ENCODE peak calls at places on chromosomes 5 and 9, in five cellular contexts. One of them, this sample, is unnamed.

GRCh38 chr5:6808462-6808861 is 95.2 kb downstream of the TENT4A start:
- DNase-seq in left ventricle myocardium superior: no peak
- DNase-seq in anterior cingulate cortex: no peak
- DNase-seq in GM12878: no peak
- DNase-seq in BJ: no peak
- DNase-seq in this sample: no peak

GRCh38 chr9:11871832-11872231 is 821.4 kb upstream of the TYRP1 start:
- DNase-seq in left ventricle myocardium superior: no peak
- DNase-seq in BJ: no peak
- DNase-seq in anterior cingulate cortex: no peak
- DNase-seq in GM12878: no peak
- DNase-seq in this sample: no peak

GRCh38 chr5:1168751-1169607 is 32.4 kb upstream of the SLC6A19 start:
- DNase-seq in anterior cingulate cortex: no peak
- DNase-seq in left ventricle myocardium superior: no peak
- DNase-seq in BJ: no peak
- DNase-seq in GM12878: no peak
- DNase-seq in this sample: peak

GRCh38 chr9:136582977-136583735 is 37.3 kb upstream of the NOTCH1 start:
- DNase-seq in BJ: no peak
- DNase-seq in GM12878: no peak
- DNase-seq in anterior cingulate cortex: peak
- DNase-seq in left ventricle myocardium superior: peak
- DNase-seq in this sample: peak

GRCh38 chr5:122140900-122141299 is 11.6 kb downstream of the ZNF474 start:
- DNase-seq in GM12878: no peak
- DNase-seq in left ventricle myocardium superior: no peak
- DNase-seq in anterior cingulate cortex: no peak
- DNase-seq in BJ: no peak
- DNase-seq in this sample: no peak

GRCh38 chr5:136399512-136399911 is 34.2 kb upstream of the TRPC7 start:
- DNase-seq in GM12878: no peak
- DNase-seq in BJ: no peak
- DNase-seq in left ventricle myocardium superior: no peak
- DNase-seq in anterior cingulate cortex: no peak
- DNase-seq in this sample: no peak

GRCh38 chr5:172868924-172869565 is 35.0 kb downstream of the ERGIC1 start:
- DNase-seq in BJ: peak
- DNase-seq in GM12878: no peak
- DNase-seq in left ventricle myocardium superior: peak
- DNase-seq in anterior cingulate cortex: peak
- DNase-seq in this sample: peak

GRCh38 chr9:21001581-21001980 is 29.9 kb downstream of the HACD4 start:
- DNase-seq in left ventricle myocardium superior: no peak
- DNase-seq in BJ: no peak
- DNase-seq in GM12878: no peak
- DNase-seq in anterior cingulate cortex: no peak
- DNase-seq in this sample: no peak

GRCh38 chr9:37301369-37302172 is 120.9 kb upstream of the GRHPR start:
- DNase-seq in left ventricle myocardium superior: no peak
- DNase-seq in GM12878: no peak
- DNase-seq in anterior cingulate cortex: no peak
- DNase-seq in BJ: no peak
- DNase-seq in this sample: no peak

GRCh38 chr5:170701321-170701720 is 82.2 kb upstream of the GABRP start:
- DNase-seq in anterior cingulate cortex: no peak
- DNase-seq in BJ: no peak
- DNase-seq in left ventricle myocardium superior: no peak
- DNase-seq in GM12878: no peak
- DNase-seq in this sample: no peak

GRCh38 chr9:12511726-12512125 is 181.5 kb upstream of the TYRP1 start:
- DNase-seq in GM12878: no peak
- DNase-seq in BJ: no peak
- DNase-seq in left ventricle myocardium superior: no peak
- DNase-seq in anterior cingulate cortex: no peak
- DNase-seq in this sample: no peak

GRCh38 chr9:2826291-2826690 is 17.6 kb downstream of the PUM3 start:
- DNase-seq in anterior cingulate cortex: no peak
- DNase-seq in GM12878: no peak
- DNase-seq in left ventricle myocardium superior: no peak
- DNase-seq in BJ: no peak
- DNase-seq in this sample: no peak

GRCh38 chr9:116237456-116237855 is 83.9 kb downstream of the PAPPA start:
- DNase-seq in left ventricle myocardium superior: no peak
- DNase-seq in BJ: no peak
- DNase-seq in GM12878: no peak
- DNase-seq in anterior cingulate cortex: no peak
- DNase-seq in this sample: no peak